ENCODE peak calls at places on chromosomes 3 and 15, in nine cellular contexts. K, I, R, L, F, C, P, T and H are unnamed samples.

GRCh38 chr3:189276481-189277190 is 104.9 kb downstream of the TPRG1 start:
- DNase-seq in K (peak), I (peak), R (no peak), L (no peak), F (peak), C (peak), P (no peak), T (peak), H (no peak)

GRCh38 chr3:183313331-183313730 is 60.3 kb downstream of the B3GNT5 start:
- DNase-seq in K (no peak), I (no peak), R (no peak), L (no peak), F (no peak), C (no peak), P (no peak), T (no peak), H (no peak)

GRCh38 chr3:119636194-119636593 is 24.2 kb downstream of the POPDC2 start:
- DNase-seq in K (no peak), I (no peak), R (no peak), L (no peak), F (peak), C (no peak), P (no peak), T (no peak), H (no peak)

GRCh38 chr3:149145361-149145760 is 15.9 kb downstream of the HPS3 start:
- DNase-seq in K (no peak), I (no peak), R (no peak), L (no peak), F (no peak), C (no peak), P (no peak), T (no peak), H (no peak)

GRCh38 chr3:67739851-67740250 is 85.4 kb upstream of the SUCLG2 start:
- DNase-seq in K (no peak), I (no peak), R (no peak), L (no peak), F (peak), C (no peak), P (no peak), T (no peak), H (no peak)

GRCh38 chr15:88742161-88742560 is 61.1 kb upstream of the ACAN start:
- DNase-seq in K (no peak), I (no peak), R (no peak), L (no peak), F (no peak), C (no peak), P (no peak), T (no peak), H (no peak)

GRCh38 chr3:138265745-138266144 is 63.9 kb downstream of the NME9 start:
- DNase-seq in K (no peak), I (no peak), R (no peak), L (no peak), F (no peak), C (no peak), P (no peak), T (no peak), H (no peak)

GRCh38 chr3:133935843-133936825 is 40.5 kb upstream of the RAB6B start:
- DNase-seq in K (no peak), I (no peak), R (no peak), L (no peak), F (no peak), C (no peak), P (peak), T (no peak), H (no peak)

GRCh38 chr15:71015342-71015741 is 99.9 kb upstream of the THSD4 start:
- DNase-seq in K (no peak), I (no peak), R (no peak), L (no peak), F (no peak), C (no peak), P (no peak), T (no peak), H (no peak)

GRCh38 chr3:171327441-171328174 is 132.6 kb downstream of the TNIK start:
- DNase-seq in K (no peak), I (no peak), R (no peak), L (no peak), F (no peak), C (no peak), P (no peak), T (no peak), H (no peak)

GRCh38 chr3:3906171-3906570 is 106.9 kb downstream of the LRRN1 start:
- DNase-seq in K (no peak), I (no peak), R (no peak), L (no peak), F (no peak), C (no peak), P (no peak), T (no peak), H (no peak)

GRCh38 chr15:48330045-48330840 is 986 bp upstream of the DUT start:
- DNase-seq in K (peak), I (no peak), R (no peak), L (no peak), F (no peak), C (no peak), P (no peak), T (no peak), H (no peak)

GRCh38 chr3:30576946-30577345 is 29.5 kb upstream of the TGFBR2 start:
- DNase-seq in K (no peak), I (no peak), R (no peak), L (no peak), F (peak), C (no peak), P (no peak), T (no peak), H (no peak)

GRCh38 chr3:136836511-136837156 is 17.7 kb downstream of the SLC35G2 start:
- DNase-seq in K (no peak), I (no peak), R (no peak), L (no peak), F (no peak), C (no peak), P (no peak), T (no peak), H (no peak)